ENCODE peak calls at places on chromosomes 12 and 14, in eight cellular contexts. U is iPS DF 6.9; G is T-helper 2 cell; Z is BE2C; B is iPS-NIHi11; T is activated naive CD4-positive, alpha-beta T cell; H is brain pericyte; S is M059J. L is an unnamed sample.

GRCh38 chr14:65137648-65138317 is 35.5 kb upstream of the MAX start:
- DNase-seq in Z (no peak), G (no peak), U (no peak), B (no peak), H (no peak), T (no peak), S (peak), L (no peak)

GRCh38 chr12:93819048-93819491 is 141.9 kb downstream of the CRADD start:
- DNase-seq in G (no peak), S (peak), B (no peak), H (no peak), U (no peak), T (no peak), Z (no peak), L (peak)

GRCh38 chr14:34301107-34301734 is 160.8 kb downstream of the SPTSSA start:
- DNase-seq in G (peak), B (peak), H (no peak), Z (peak), T (no peak), S (peak), U (no peak), L (no peak)

GRCh38 chr12:93767524-93767863 is 90.3 kb downstream of the CRADD start:
- DNase-seq in T (no peak), U (no peak), B (no peak), H (no peak), Z (no peak), S (no peak), G (peak), L (no peak)

GRCh38 chr12:93616584-93617101 is 44.2 kb downstream of the SOCS2 start:
- DNase-seq in U (peak), Z (no peak), H (no peak), S (peak), T (no peak), B (peak), G (no peak), L (no peak)

GRCh38 chr14:50906326-50906725 is 34.5 kb downstream of the ABHD12B start:
- DNase-seq in G (no peak), H (no peak), B (no peak), Z (no peak), S (no peak), U (no peak), T (no peak), L (no peak)

GRCh38 chr12:6418796-6419195 is 26.0 kb upstream of the CD27 start:
- DNase-seq in G (no peak), B (no peak), T (no peak), U (no peak), Z (no peak), S (no peak), H (no peak), L (no peak)

GRCh38 chr12:62654558-62655241 is 188.1 kb downstream of the MON2 start:
- DNase-seq in S (no peak), U (no peak), Z (no peak), H (no peak), G (peak), T (no peak), B (no peak), L (no peak)

GRCh38 chr12:130427381-130427887 is 89.7 kb downstream of the PIWIL1 start:
- DNase-seq in G (no peak), B (no peak), Z (peak), T (no peak), U (no peak), H (no peak), S (no peak), L (no peak)

GRCh38 chr12:93766802-93767523 is 89.8 kb downstream of the CRADD start:
- DNase-seq in T (no peak), U (no peak), B (peak), Z (peak), G (peak), S (peak), H (no peak), L (no peak)

GRCh38 chr14:32825058-32825457 is 113.6 kb upstream of the NPAS3 start:
- DNase-seq in U (no peak), B (no peak), H (no peak), Z (no peak), G (no peak), S (no peak), T (no peak), L (no peak)

GRCh38 chr14:62428429-62429203 is 616.6 kb downstream of the KCNH5 start:
- DNase-seq in B (no peak), G (no peak), T (no peak), U (no peak), S (peak), Z (no peak), H (no peak), L (no peak)